ENCODE peak calls at places on chromosomes 6 and 20, in four cellular contexts. One of them, this sample, is unnamed. For H3K9me3 and H3K4me1, the result is how much of the 10 kb centered on the place peaks cover.

GRCh38 chr6:14706378-14706929 is 539.4 kb upstream of the JARID2 start:
- DNase-seq in esophagus squamous epithelium: no peak
- DNase-seq in mucosa of descending colon: peak
- DNase-seq in CD4-positive, CD25-positive, alpha-beta regulatory T cell: no peak
- DNase-seq in this sample: no peak

GRCh38 chr20:63378626-63379025 is 17.5 kb upstream of the CHRNA4 start:
- DNase-seq in esophagus squamous epithelium: no peak
- DNase-seq in mucosa of descending colon: no peak
- DNase-seq in CD4-positive, CD25-positive, alpha-beta regulatory T cell: no peak
- DNase-seq in this sample: peak

GRCh38 chr20:43711098-43711654 is 15.6 kb downstream of the GTSF1L start:
- DNase-seq in esophagus squamous epithelium: no peak
- DNase-seq in mucosa of descending colon: no peak
- DNase-seq in CD4-positive, CD25-positive, alpha-beta regulatory T cell: no peak
- DNase-seq in this sample: no peak

GRCh38 chr6:143098054-143098673 is 37.5 kb downstream of the AIG1 start:
- DNase-seq in esophagus squamous epithelium: no peak
- DNase-seq in mucosa of descending colon: no peak
- DNase-seq in CD4-positive, CD25-positive, alpha-beta regulatory T cell: no peak
- DNase-seq in this sample: no peak

GRCh38 chr6:9789201-9789600 is 625.7 kb downstream of the TFAP2A start:
- DNase-seq in esophagus squamous epithelium: no peak
- DNase-seq in mucosa of descending colon: no peak
- DNase-seq in CD4-positive, CD25-positive, alpha-beta regulatory T cell: no peak
- DNase-seq in this sample: no peak

GRCh38 chr6:144252289-144252688 is 32.8 kb upstream of the UTRN start:
- DNase-seq in esophagus squamous epithelium: no peak
- DNase-seq in mucosa of descending colon: no peak
- DNase-seq in CD4-positive, CD25-positive, alpha-beta regulatory T cell: no peak
- DNase-seq in this sample: no peak

GRCh38 chr6:142361765-142362540 is 60.1 kb downstream of the ADGRG6 start:
- DNase-seq in esophagus squamous epithelium: no peak
- DNase-seq in mucosa of descending colon: no peak
- DNase-seq in CD4-positive, CD25-positive, alpha-beta regulatory T cell: no peak
- DNase-seq in this sample: no peak

GRCh38 chr6:53112871-53113270 is 35.8 kb downstream of the GCM1 start:
- DNase-seq in esophagus squamous epithelium: no peak
- DNase-seq in mucosa of descending colon: no peak
- DNase-seq in CD4-positive, CD25-positive, alpha-beta regulatory T cell: no peak
- DNase-seq in this sample: no peak

GRCh38 chr6:40431706-40432105 is 155.5 kb downstream of the LRFN2 start:
- DNase-seq in esophagus squamous epithelium: no peak
- DNase-seq in mucosa of descending colon: no peak
- DNase-seq in CD4-positive, CD25-positive, alpha-beta regulatory T cell: no peak
- DNase-seq in this sample: no peak

GRCh38 chr20:8932192-8933150 is 136.4 kb upstream of the PLCB4 start:
- DNase-seq in esophagus squamous epithelium: no peak
- DNase-seq in mucosa of descending colon: no peak
- DNase-seq in CD4-positive, CD25-positive, alpha-beta regulatory T cell: no peak
- DNase-seq in this sample: no peak

GRCh38 chr6:75315978-75316377 is 31.4 kb upstream of the TMEM30A start:
- DNase-seq in esophagus squamous epithelium: no peak
- DNase-seq in mucosa of descending colon: no peak
- DNase-seq in CD4-positive, CD25-positive, alpha-beta regulatory T cell: no peak
- DNase-seq in this sample: no peak

GRCh38 chr6:119484598-119484997 is 135.0 kb upstream of the MAN1A1 start:
- DNase-seq in esophagus squamous epithelium: no peak
- DNase-seq in mucosa of descending colon: no peak
- DNase-seq in CD4-positive, CD25-positive, alpha-beta regulatory T cell: no peak
- DNase-seq in this sample: no peak

GRCh38 chr6:44237021-44237812 is 9.7 kb upstream of the HSP90AB1 start:
- DNase-seq in esophagus squamous epithelium: no peak
- DNase-seq in mucosa of descending colon: peak
- DNase-seq in CD4-positive, CD25-positive, alpha-beta regulatory T cell: peak
- DNase-seq in this sample: peak

GRCh38 chr20:23625236-23625964 is 12.4 kb downstream of the CST3 start:
- DNase-seq in esophagus squamous epithelium: no peak
- DNase-seq in mucosa of descending colon: no peak
- DNase-seq in CD4-positive, CD25-positive, alpha-beta regulatory T cell: no peak
- DNase-seq in this sample: no peak

GRCh38 chr6:11196511-11197174 is 35.8 kb downstream of the NEDD9 start:
- DNase-seq in esophagus squamous epithelium: no peak
- DNase-seq in mucosa of descending colon: no peak
- DNase-seq in CD4-positive, CD25-positive, alpha-beta regulatory T cell: no peak
- DNase-seq in this sample: no peak

GRCh38 chr20:59808729-59809381 is 124.6 kb downstream of the SYCP2 start:
- DNase-seq in esophagus squamous epithelium: no peak
- DNase-seq in mucosa of descending colon: no peak
- DNase-seq in CD4-positive, CD25-positive, alpha-beta regulatory T cell: no peak
- DNase-seq in this sample: no peak

GRCh38 chr20:53104889-53105288 is 132.7 kb downstream of the TSHZ2 start:
- DNase-seq in esophagus squamous epithelium: no peak
- DNase-seq in mucosa of descending colon: no peak
- DNase-seq in CD4-positive, CD25-positive, alpha-beta regulatory T cell: no peak
- DNase-seq in this sample: no peak

GRCh38 chr20:3080939-3081388 is 3.6 kb downstream of the AVP start:
- DNase-seq in esophagus squamous epithelium: no peak
- DNase-seq in mucosa of descending colon: peak
- DNase-seq in CD4-positive, CD25-positive, alpha-beta regulatory T cell: no peak
- DNase-seq in this sample: no peak

GRCh38 chr6:125789167-125789566 is 1.6 kb upstream of the NCOA7 start:
- DNase-seq in esophagus squamous epithelium: no peak
- DNase-seq in mucosa of descending colon: no peak
- DNase-seq in CD4-positive, CD25-positive, alpha-beta regulatory T cell: no peak
- DNase-seq in this sample: peak

GRCh38 chr20:44743080-44743701 is 2.5 kb upstream of the KCNK15 start:
- DNase-seq in esophagus squamous epithelium: no peak
- DNase-seq in mucosa of descending colon: no peak
- DNase-seq in CD4-positive, CD25-positive, alpha-beta regulatory T cell: no peak
- DNase-seq in this sample: no peak

GRCh38 chr6:7243188-7243942 is 69.6 kb downstream of the SSR1 start:
- DNase-seq in esophagus squamous epithelium: no peak
- DNase-seq in mucosa of descending colon: peak
- DNase-seq in CD4-positive, CD25-positive, alpha-beta regulatory T cell: peak
- DNase-seq in this sample: peak

GRCh38 chr6:148502083-148502772 is 159.6 kb downstream of the SASH1 start:
- DNase-seq in esophagus squamous epithelium: no peak
- DNase-seq in mucosa of descending colon: no peak
- DNase-seq in CD4-positive, CD25-positive, alpha-beta regulatory T cell: no peak
- DNase-seq in this sample: no peak

GRCh38 chr20:34916774-34917354 is 38.7 kb downstream of the GSS start:
- DNase-seq in esophagus squamous epithelium: no peak
- DNase-seq in mucosa of descending colon: peak
- DNase-seq in CD4-positive, CD25-positive, alpha-beta regulatory T cell: no peak
- DNase-seq in this sample: no peak

GRCh38 chr6:107228754-107229153 is 113.4 kb upstream of the BEND3 start:
- DNase-seq in esophagus squamous epithelium: no peak
- DNase-seq in mucosa of descending colon: no peak
- DNase-seq in CD4-positive, CD25-positive, alpha-beta regulatory T cell: no peak
- DNase-seq in this sample: no peak

GRCh38 chr6:119479860-119480655 is 130.5 kb upstream of the MAN1A1 start:
- DNase-seq in esophagus squamous epithelium: no peak
- DNase-seq in mucosa of descending colon: no peak
- DNase-seq in CD4-positive, CD25-positive, alpha-beta regulatory T cell: no peak
- DNase-seq in this sample: no peak

GRCh38 chr6:79601020-79601609 is 30.0 kb upstream of the SH3BGRL2 start:
- DNase-seq in esophagus squamous epithelium: no peak
- DNase-seq in mucosa of descending colon: no peak
- DNase-seq in CD4-positive, CD25-positive, alpha-beta regulatory T cell: no peak
- DNase-seq in this sample: no peak

GRCh38 chr6:113318553-113318952 is 538.6 kb upstream of the MARCKS start:
- DNase-seq in esophagus squamous epithelium: no peak
- DNase-seq in mucosa of descending colon: no peak
- DNase-seq in CD4-positive, CD25-positive, alpha-beta regulatory T cell: no peak
- DNase-seq in this sample: no peak

GRCh38 chr6:21026576-21027273 is 492.5 kb downstream of the CDKAL1 start:
- DNase-seq in esophagus squamous epithelium: no peak
- DNase-seq in mucosa of descending colon: no peak
- DNase-seq in CD4-positive, CD25-positive, alpha-beta regulatory T cell: no peak
- DNase-seq in this sample: no peak

GRCh38 chr6:31402324-31403282 is 792 bp upstream of the MICA start:
- DNase-seq in esophagus squamous epithelium: no peak
- DNase-seq in mucosa of descending colon: peak
- DNase-seq in CD4-positive, CD25-positive, alpha-beta regulatory T cell: peak
- DNase-seq in this sample: no peak

GRCh38 chr6:6599468-6599873 is 11.0 kb downstream of the LY86 start:
- DNase-seq in esophagus squamous epithelium: no peak
- DNase-seq in mucosa of descending colon: peak
- DNase-seq in CD4-positive, CD25-positive, alpha-beta regulatory T cell: no peak
- DNase-seq in this sample: no peak

GRCh38 chr6:30344868-30345671 is at the start of gene RPP21:
- DNase-seq in esophagus squamous epithelium: no peak
- DNase-seq in mucosa of descending colon: peak
- DNase-seq in CD4-positive, CD25-positive, alpha-beta regulatory T cell: peak
- DNase-seq in this sample: peak

GRCh38 chr6:137945149-137945498 is 78.1 kb downstream of the TNFAIP3 start:
- DNase-seq in esophagus squamous epithelium: no peak
- DNase-seq in mucosa of descending colon: no peak
- DNase-seq in CD4-positive, CD25-positive, alpha-beta regulatory T cell: no peak
- DNase-seq in this sample: no peak

GRCh38 chr6:57313711-57314471 is 3.5 kb upstream of the PRIM2 start:
- DNase-seq in esophagus squamous epithelium: no peak
- DNase-seq in mucosa of descending colon: peak
- DNase-seq in CD4-positive, CD25-positive, alpha-beta regulatory T cell: no peak
- DNase-seq in this sample: peak

GRCh38 chr6:94468830-94469229 is 1049.5 kb upstream of the EPHA7 start:
- DNase-seq in esophagus squamous epithelium: no peak
- DNase-seq in mucosa of descending colon: no peak
- DNase-seq in CD4-positive, CD25-positive, alpha-beta regulatory T cell: no peak
- DNase-seq in this sample: no peak

GRCh38 chr6:143402721-143403336 is 47.7 kb downstream of the ADAT2 start:
- DNase-seq in esophagus squamous epithelium: no peak
- DNase-seq in mucosa of descending colon: no peak
- DNase-seq in CD4-positive, CD25-positive, alpha-beta regulatory T cell: no peak
- DNase-seq in this sample: no peak

GRCh38 chr6:51725155-51725554 is 362.3 kb downstream of the PKHD1 start:
- DNase-seq in esophagus squamous epithelium: no peak
- DNase-seq in mucosa of descending colon: no peak
- DNase-seq in CD4-positive, CD25-positive, alpha-beta regulatory T cell: no peak
- DNase-seq in this sample: no peak

GRCh38 chr20:51174536-51174935 is 151.6 kb upstream of the KCNG1 start:
- DNase-seq in esophagus squamous epithelium: no peak
- DNase-seq in mucosa of descending colon: no peak
- DNase-seq in CD4-positive, CD25-positive, alpha-beta regulatory T cell: no peak
- DNase-seq in this sample: no peak

GRCh38 chr6:86459978-86460377 is 477.4 kb upstream of the HTR1E start:
- DNase-seq in esophagus squamous epithelium: no peak
- DNase-seq in mucosa of descending colon: no peak
- DNase-seq in CD4-positive, CD25-positive, alpha-beta regulatory T cell: no peak
- DNase-seq in this sample: no peak
- H3K9me3 ChIP-seq in esophagus squamous epithelium: under half
- H3K9me3 ChIP-seq in mucosa of descending colon: half or more
- H3K9me3 ChIP-seq in CD4-positive, CD25-positive, alpha-beta regulatory T cell: under half
- H3K9me3 ChIP-seq in this sample: under half

GRCh38 chr6:35664945-35665344 is 23.8 kb downstream of the FKBP5 start:
- DNase-seq in esophagus squamous epithelium: no peak
- DNase-seq in mucosa of descending colon: no peak
- DNase-seq in CD4-positive, CD25-positive, alpha-beta regulatory T cell: no peak
- DNase-seq in this sample: peak

GRCh38 chr6:35665573-35665972 is 23.1 kb downstream of the FKBP5 start:
- DNase-seq in esophagus squamous epithelium: no peak
- DNase-seq in mucosa of descending colon: no peak
- DNase-seq in CD4-positive, CD25-positive, alpha-beta regulatory T cell: no peak
- DNase-seq in this sample: peak

GRCh38 chr6:35669441-35669776 is 19.3 kb downstream of the FKBP5 start:
- DNase-seq in esophagus squamous epithelium: no peak
- DNase-seq in mucosa of descending colon: no peak
- DNase-seq in CD4-positive, CD25-positive, alpha-beta regulatory T cell: no peak
- DNase-seq in this sample: peak

GRCh38 chr6:35668096-35668495 is 20.6 kb downstream of the FKBP5 start:
- DNase-seq in esophagus squamous epithelium: no peak
- DNase-seq in mucosa of descending colon: no peak
- DNase-seq in CD4-positive, CD25-positive, alpha-beta regulatory T cell: no peak
- DNase-seq in this sample: no peak

GRCh38 chr6:35668708-35669440 is 19.8 kb downstream of the FKBP5 start:
- DNase-seq in esophagus squamous epithelium: no peak
- DNase-seq in mucosa of descending colon: no peak
- DNase-seq in CD4-positive, CD25-positive, alpha-beta regulatory T cell: no peak
- DNase-seq in this sample: peak
- H3K4me1 ChIP-seq in esophagus squamous epithelium: half or more
- H3K4me1 ChIP-seq in mucosa of descending colon: under half
- H3K4me1 ChIP-seq in CD4-positive, CD25-positive, alpha-beta regulatory T cell: half or more
- H3K4me1 ChIP-seq in this sample: half or more

GRCh38 chr6:111277819-111278218 is 190.5 kb downstream of the SLC16A10 start:
- DNase-seq in esophagus squamous epithelium: no peak
- DNase-seq in mucosa of descending colon: no peak
- DNase-seq in CD4-positive, CD25-positive, alpha-beta regulatory T cell: no peak
- DNase-seq in this sample: no peak

GRCh38 chr6:111276335-111276734 is 189.0 kb downstream of the SLC16A10 start:
- DNase-seq in esophagus squamous epithelium: no peak
- DNase-seq in mucosa of descending colon: no peak
- DNase-seq in CD4-positive, CD25-positive, alpha-beta regulatory T cell: no peak
- DNase-seq in this sample: no peak

GRCh38 chr6:111276736-111277135 is 189.4 kb downstream of the SLC16A10 start:
- DNase-seq in esophagus squamous epithelium: no peak
- DNase-seq in mucosa of descending colon: no peak
- DNase-seq in CD4-positive, CD25-positive, alpha-beta regulatory T cell: no peak
- DNase-seq in this sample: no peak

GRCh38 chr6:111278738-111279137 is 191.4 kb downstream of the SLC16A10 start:
- DNase-seq in esophagus squamous epithelium: no peak
- DNase-seq in mucosa of descending colon: no peak
- DNase-seq in CD4-positive, CD25-positive, alpha-beta regulatory T cell: no peak
- DNase-seq in this sample: no peak

DNA sequence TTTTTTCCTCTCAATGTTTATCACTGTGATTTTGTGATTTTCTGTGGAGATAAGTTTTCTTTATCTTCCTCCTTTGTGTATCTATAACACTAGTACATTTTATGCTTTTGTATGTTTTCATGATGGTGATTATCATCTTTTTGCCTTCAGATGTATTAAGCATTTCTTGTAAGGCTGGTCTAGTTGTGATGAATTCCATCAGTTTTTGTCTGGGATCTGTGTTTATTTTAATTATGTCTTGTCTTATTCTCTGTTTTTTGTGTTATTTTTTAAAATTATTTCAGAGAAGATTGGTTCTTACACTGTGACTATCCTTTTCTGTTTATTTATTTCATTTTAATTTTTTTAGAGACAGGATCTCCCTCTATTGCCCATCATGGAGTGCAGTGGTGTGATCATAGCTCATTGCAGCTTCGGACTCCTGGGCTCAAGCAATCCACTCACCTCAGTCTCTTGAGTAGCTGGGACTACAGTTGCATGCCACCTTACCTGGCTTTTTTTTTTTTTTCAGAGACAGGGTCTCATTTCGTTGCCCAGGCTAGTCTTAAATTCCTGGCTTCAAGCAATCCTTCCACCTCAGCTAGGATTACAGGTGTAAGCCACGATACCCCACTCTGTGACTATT is 187.4 kb downstream of the SLC16A10 start:
- DNase-seq in esophagus squamous epithelium: no peak
- DNase-seq in mucosa of descending colon: no peak
- DNase-seq in CD4-positive, CD25-positive, alpha-beta regulatory T cell: no peak
- DNase-seq in this sample: no peak
- H3K9me3 ChIP-seq in esophagus squamous epithelium: under half
- H3K9me3 ChIP-seq in mucosa of descending colon: under half
- H3K9me3 ChIP-seq in CD4-positive, CD25-positive, alpha-beta regulatory T cell: under half
- H3K9me3 ChIP-seq in this sample: under half

GRCh38 chr6:34229877-34230276 is 6.8 kb upstream of the HMGA1 start:
- DNase-seq in esophagus squamous epithelium: no peak
- DNase-seq in mucosa of descending colon: no peak
- DNase-seq in CD4-positive, CD25-positive, alpha-beta regulatory T cell: no peak
- DNase-seq in this sample: no peak
- H3K4me1 ChIP-seq in esophagus squamous epithelium: half or more
- H3K4me1 ChIP-seq in mucosa of descending colon: under half
- H3K4me1 ChIP-seq in CD4-positive, CD25-positive, alpha-beta regulatory T cell: under half
- H3K4me1 ChIP-seq in this sample: under half